ENCODE peak calls at places on chromosomes 1 and 21, in ten cellular contexts. I, N, P, G, Z, T, X, C, J and Q are unnamed samples.

GRCh38 chr1:182614796-182615451 is 10.7 kb upstream of the RGS16 start:
- DNase-seq in I (peak), N (peak), P (peak), G (peak), Z (peak), T (no peak), X (peak), C (peak), J (peak), Q (peak)

GRCh38 chr1:53470584-53470983 is 11.4 kb downstream of the DMRTB1 start:
- DNase-seq in I (no peak), N (no peak), P (no peak), G (no peak), Z (no peak), T (no peak), X (no peak), C (no peak), J (no peak), Q (no peak)

GRCh38 chr1:90851711-90852050 is 134.6 kb upstream of the BARHL2 start:
- DNase-seq in I (no peak), N (no peak), P (no peak), G (no peak), Z (no peak), T (no peak), X (no peak), C (no peak), J (no peak), Q (no peak)

GRCh38 chr21:40531421-40531820 is 315.5 kb downstream of the DSCAM start:
- DNase-seq in I (no peak), N (no peak), P (no peak), G (no peak), Z (no peak), T (no peak), X (no peak), C (no peak), J (no peak), Q (no peak)

GRCh38 chr1:115275216-115275615 is 62.8 kb downstream of the NGF start:
- DNase-seq in I (peak), N (no peak), P (no peak), G (no peak), Z (no peak), T (no peak), X (no peak), C (no peak), J (peak), Q (no peak)

GRCh38 chr1:15282810-15283474 is 35.9 kb downstream of the FHAD1 start:
- DNase-seq in I (no peak), N (no peak), P (no peak), G (peak), Z (no peak), T (no peak), X (no peak), C (no peak), J (no peak), Q (no peak)

GRCh38 chr1:2358651-2359640 is 32.4 kb downstream of the MORN1 start:
- DNase-seq in I (no peak), N (no peak), P (no peak), G (no peak), Z (no peak), T (no peak), X (no peak), C (no peak), J (no peak), Q (no peak)

GRCh38 chr1:192225266-192225665 is 67.0 kb downstream of the RGS18 start:
- DNase-seq in I (no peak), N (no peak), P (no peak), G (no peak), Z (no peak), T (no peak), X (no peak), C (no peak), J (no peak), Q (no peak)

GRCh38 chr1:50047916-50048694 is 24.4 kb upstream of the AGBL4 start:
- DNase-seq in I (no peak), N (no peak), P (no peak), G (no peak), Z (no peak), T (no peak), X (no peak), C (no peak), J (no peak), Q (no peak)

GRCh38 chr1:34977858-34978257 is 7.3 kb downstream of the TMEM35B start:
- DNase-seq in I (no peak), N (no peak), P (no peak), G (no peak), Z (no peak), T (no peak), X (no peak), C (no peak), J (no peak), Q (no peak)

GRCh38 chr1:56397409-56397808 is 182.0 kb downstream of the PLPP3 start:
- DNase-seq in I (no peak), N (no peak), P (no peak), G (no peak), Z (no peak), T (no peak), X (no peak), C (no peak), J (no peak), Q (no peak)

GRCh38 chr1:172545349-172546004 is 12.5 kb downstream of the SUCO start:
- DNase-seq in I (no peak), N (no peak), P (no peak), G (no peak), Z (no peak), T (no peak), X (no peak), C (no peak), J (no peak), Q (no peak)

GRCh38 chr21:41226853-41227252 is 58.9 kb downstream of the BACE2 start:
- DNase-seq in I (no peak), N (no peak), P (no peak), G (no peak), Z (no peak), T (no peak), X (no peak), C (no peak), J (no peak), Q (no peak)

GRCh38 chr1:39852214-39852791 is 31.0 kb downstream of the TRIT1 start:
- DNase-seq in I (no peak), N (no peak), P (no peak), G (no peak), Z (no peak), T (no peak), X (no peak), C (no peak), J (peak), Q (no peak)

GRCh38 chr1:43978551-43979260 is at the start of gene B4GALT2:
- DNase-seq in I (peak), N (peak), P (no peak), G (no peak), Z (no peak), T (no peak), X (no peak), C (peak), J (no peak), Q (peak)

GRCh38 chr1:25845664-25846063 is 13.6 kb downstream of the AUNIP start:
- DNase-seq in I (no peak), N (no peak), P (no peak), G (no peak), Z (no peak), T (no peak), X (no peak), C (no peak), J (no peak), Q (no peak)

GRCh38 chr1:181503130-181503810 is 20.0 kb downstream of the CACNA1E start:
- DNase-seq in I (no peak), N (no peak), P (no peak), G (peak), Z (peak), T (no peak), X (no peak), C (no peak), J (peak), Q (no peak)

GRCh38 chr1:82565546-82565945 is 764.8 kb downstream of the ADGRL2 start:
- DNase-seq in I (no peak), N (no peak), P (no peak), G (no peak), Z (peak), T (no peak), X (no peak), C (no peak), J (peak), Q (no peak)

GRCh38 chr1:16076871-16077250 is 3.4 kb upstream of the FAM131C start:
- DNase-seq in I (no peak), N (no peak), P (no peak), G (no peak), Z (no peak), T (no peak), X (peak), C (no peak), J (peak), Q (no peak)

GRCh38 chr1:162822391-162823200 is 32.1 kb downstream of the HSD17B7 start:
- DNase-seq in I (no peak), N (peak), P (peak), G (no peak), Z (no peak), T (no peak), X (no peak), C (peak), J (no peak), Q (peak)
- TF ChIP-seq CTCF in I (no peak), N (no peak), P (no peak), G (no peak), Z (no peak), T (no peak), X (no peak), C (no peak), J (no peak), Q (no peak)

DNA sequence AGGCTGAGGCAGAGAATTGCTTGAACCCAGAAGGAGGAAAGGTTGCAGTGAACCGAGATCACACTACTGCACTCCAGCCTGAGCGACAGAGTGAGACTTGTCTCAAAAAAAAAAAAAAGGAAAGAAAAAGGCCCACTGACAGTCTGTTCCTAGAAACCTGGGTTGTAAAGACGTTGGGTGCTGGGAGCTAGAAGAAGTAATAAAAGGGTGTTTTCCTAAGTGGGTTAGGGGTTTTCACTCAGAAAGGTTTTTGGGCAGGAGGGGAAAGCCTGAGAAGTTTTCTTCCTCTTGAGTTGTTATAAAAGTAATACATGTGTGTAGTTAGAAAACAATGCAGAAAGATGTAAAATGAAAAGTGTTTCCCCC is 25.4 kb downstream of the CELA3A start:
- DNase-seq in I (no peak), N (no peak), P (no peak), G (no peak), Z (no peak), T (no peak), X (no peak), C (no peak), J (no peak), Q (no peak)
- H3K4me3 ChIP-seq in I (no peak), N (no peak), P (no peak), G (no peak), Z (no peak), T (no peak), X (no peak), C (no peak), J (no peak), Q (no peak)

GRCh38 chr1:161217831-161218230 is 2.7 kb downstream of the FCER1G start:
- DNase-seq in I (no peak), N (no peak), P (no peak), G (no peak), Z (no peak), T (no peak), X (peak), C (no peak), J (no peak), Q (no peak)

GRCh38 chr1:161218301-161219077 is 3.4 kb downstream of the FCER1G start:
- DNase-seq in I (no peak), N (no peak), P (no peak), G (no peak), Z (no peak), T (no peak), X (peak), C (no peak), J (no peak), Q (no peak)

GRCh38 chr1:161214374-161214773 is 721 bp upstream of the FCER1G start:
- DNase-seq in I (no peak), N (no peak), P (no peak), G (no peak), Z (no peak), T (no peak), X (no peak), C (no peak), J (no peak), Q (no peak)

GRCh38 chr1:161216945-161217712 is 2.0 kb downstream of the FCER1G start:
- DNase-seq in I (peak), N (no peak), P (no peak), G (no peak), Z (peak), T (no peak), X (peak), C (no peak), J (peak), Q (no peak)

DNA sequence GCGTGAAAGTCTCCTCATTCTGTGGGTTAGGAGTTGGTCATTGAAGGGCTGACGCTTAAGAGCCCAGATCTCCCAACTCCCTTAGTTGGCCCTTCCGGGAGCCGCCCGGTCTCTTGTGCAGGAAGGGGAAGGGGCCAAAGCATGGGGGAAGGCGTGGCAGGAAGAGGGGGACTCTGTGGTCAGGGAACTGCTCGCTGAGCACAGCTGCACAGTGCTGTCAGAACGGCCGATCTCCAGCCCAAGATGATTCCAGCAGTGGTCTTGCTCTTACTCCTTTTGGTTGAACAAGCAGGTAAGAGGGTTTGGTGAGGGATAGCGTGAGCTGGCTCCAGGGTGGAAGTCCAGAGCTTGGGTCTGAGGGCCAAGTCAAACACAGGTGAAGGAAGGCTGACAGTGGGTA is at the start of gene FCER1G:
- DNase-seq in I (peak), N (peak), P (no peak), G (no peak), Z (peak), T (no peak), X (no peak), C (no peak), J (no peak), Q (no peak)
- TF ChIP-seq POLR2A in I (peak), N (peak), P (no peak), G (no peak), Z (peak), T (no peak), X (peak), C (no peak), J (no peak), Q (no peak)

DNA sequence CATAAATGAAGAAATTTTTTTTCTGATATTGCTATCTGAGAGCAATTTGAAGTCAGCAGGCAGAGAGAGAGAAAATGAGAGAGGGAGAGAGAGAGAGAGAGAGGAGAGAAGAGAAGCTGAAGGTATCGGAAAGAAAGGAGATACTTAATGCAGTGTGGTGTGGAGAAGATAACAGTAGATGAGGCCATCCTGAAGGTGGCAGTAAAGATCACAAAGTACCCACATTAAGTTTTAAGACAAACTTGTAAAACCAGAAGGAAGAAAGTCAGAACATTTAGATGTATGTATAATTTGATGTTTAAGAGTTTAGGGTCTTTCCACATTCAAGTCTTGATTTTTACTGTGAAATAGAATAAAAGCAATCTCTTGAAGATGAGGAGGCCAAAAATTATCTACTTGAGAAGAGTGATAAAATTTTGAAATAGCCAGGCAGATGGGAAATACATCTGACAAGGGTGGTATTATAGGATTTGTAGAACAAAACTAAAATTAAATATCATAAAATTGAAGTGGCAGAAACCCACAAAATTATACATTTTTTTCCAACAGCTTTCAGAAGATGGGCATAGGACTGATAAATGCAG is 1753.4 kb downstream of the MRPL39 start:
- DNase-seq in I (peak), N (no peak), P (no peak), G (no peak), Z (peak), T (no peak), X (no peak), C (no peak), J (peak), Q (no peak)
- TF ChIP-seq CTCF in I (peak), N (peak), P (no peak), G (no peak), Z (peak), T (peak), X (peak), C (peak), J (peak), Q (no peak)

GRCh38 chr1:110390096-110390495 is 730 bp downstream of the SLC16A4 start:
- DNase-seq in I (peak), N (peak), P (peak), G (peak), Z (peak), T (no peak), X (peak), C (no peak), J (peak), Q (peak)
- H3K4me3 ChIP-seq in I (no peak), N (no peak), P (peak), G (peak), Z (peak), T (peak), X (no peak), C (peak), J (peak), Q (peak)

GRCh38 chr1:229342902-229343587 is at the start of gene CCSAP:
- DNase-seq in I (no peak), N (peak), P (peak), G (peak), Z (peak), T (no peak), X (peak), C (peak), J (peak), Q (peak)

GRCh38 chr1:229344139-229344538 is 1.3 kb upstream of the CCSAP start:
- DNase-seq in I (no peak), N (no peak), P (no peak), G (no peak), Z (no peak), T (no peak), X (no peak), C (no peak), J (no peak), Q (no peak)

GRCh38 chr1:229340496-229340895 is 2.4 kb downstream of the CCSAP start:
- DNase-seq in I (no peak), N (no peak), P (no peak), G (no peak), Z (no peak), T (no peak), X (no peak), C (no peak), J (no peak), Q (no peak)

GRCh38 chr1:229341811-229342304 is 989 bp downstream of the CCSAP start:
- DNase-seq in I (peak), N (no peak), P (no peak), G (no peak), Z (no peak), T (no peak), X (peak), C (no peak), J (peak), Q (peak)

GRCh38 chr1:229342305-229342901 is 444 bp downstream of the CCSAP start:
- DNase-seq in I (peak), N (peak), P (peak), G (peak), Z (peak), T (peak), X (peak), C (peak), J (peak), Q (peak)
- TF ChIP-seq POLR2A in I (peak), N (peak), P (peak), G (no peak), Z (peak), T (no peak), X (no peak), C (no peak), J (no peak), Q (no peak)

GRCh38 chr1:6137758-6138157 is 42.4 kb downstream of the CHD5 start:
- DNase-seq in I (no peak), N (no peak), P (no peak), G (no peak), Z (no peak), T (no peak), X (no peak), C (no peak), J (no peak), Q (no peak)
- TF ChIP-seq CTCF in I (no peak), N (no peak), P (no peak), G (no peak), Z (no peak), T (no peak), X (no peak), C (no peak), J (no peak), Q (no peak)

GRCh38 chr1:167631386-167631941 is 1.4 kb downstream of the RCSD1 start:
- DNase-seq in I (no peak), N (no peak), P (no peak), G (no peak), Z (no peak), T (no peak), X (no peak), C (no peak), J (no peak), Q (no peak)
- H3K4me3 ChIP-seq in I (peak), N (peak), P (no peak), G (peak), Z (peak), T (peak), X (no peak), C (peak), J (no peak), Q (no peak)